ENCODE peak calls at places on chromosomes 11 and 22, in four cellular contexts. L, T, B and N are unnamed samples.

GRCh38 chr11:34180045-34180813 is 74.8 kb downstream of the NAT10 start:
- DNase-seq in B (no peak), T (no peak), L (no peak), N (no peak)

GRCh38 chr11:40202569-40202968 is 1256.9 kb downstream of the LRRC4C start:
- DNase-seq in B (no peak), T (no peak), L (no peak), N (no peak)

GRCh38 chr11:45021692-45022130 is 71.0 kb upstream of the TP53I11 start:
- DNase-seq in L (peak), T (peak), B (no peak), N (no peak)

GRCh38 chr11:9765320-9766101 is 101.6 kb downstream of the SWAP70 start:
- DNase-seq in T (peak), B (no peak), L (no peak), N (no peak)

GRCh38 chr11:118148877-118149276 is 3.7 kb downstream of the SCN4B start:
- DNase-seq in T (no peak), L (no peak), B (no peak), N (no peak)

GRCh38 chr11:112596324-112596723 is 335.7 kb upstream of the PLET1 start:
- DNase-seq in L (no peak), B (no peak), T (no peak), N (no peak)

GRCh38 chr11:87256694-87257340 is 219.1 kb downstream of the TMEM135 start:
- DNase-seq in B (no peak), L (no peak), T (peak), N (no peak)

GRCh38 chr22:36151006-36151595 is 9.5 kb downstream of the APOL3 start:
- DNase-seq in T (no peak), L (no peak), B (no peak), N (no peak)

GRCh38 chr11:69088676-69089146 is 40.0 kb downstream of the TPCN2 start:
- DNase-seq in L (peak), T (peak), B (peak), N (peak)

GRCh38 chr11:91104237-91104636 is 881.4 kb upstream of the CHORDC1 start:
- DNase-seq in T (peak), B (peak), L (no peak), N (no peak)

GRCh38 chr11:91097069-91097468 is 874.2 kb upstream of the CHORDC1 start:
- DNase-seq in T (no peak), B (no peak), L (no peak), N (no peak)

DNA sequence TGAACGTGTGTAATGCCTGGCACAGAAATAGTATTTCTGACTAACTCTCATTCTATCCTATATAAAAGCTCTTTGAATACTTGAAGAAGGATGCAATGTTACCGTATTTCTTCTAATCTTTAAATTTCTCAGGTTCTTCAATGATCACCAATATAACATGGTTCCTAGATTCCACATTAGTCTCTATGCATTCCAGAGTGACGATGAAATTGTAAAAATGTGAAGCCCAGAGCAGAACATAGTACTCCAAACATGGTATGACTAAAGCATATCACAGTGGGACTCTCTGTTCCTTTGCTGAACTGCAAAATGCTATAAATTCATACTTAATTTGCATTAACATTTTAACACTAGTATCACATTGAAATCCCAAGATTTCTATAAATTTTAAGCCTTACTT is 877.6 kb upstream of the CHORDC1 start:
- DNase-seq in L (no peak), T (peak), B (peak), N (no peak)
- H3K27ac ChIP-seq in L (no peak), T (no peak), B (no peak), N (no peak)

GRCh38 chr11:64881476-64881875 is 3.1 kb upstream of the EHD1 start:
- DNase-seq in L (no peak), T (no peak), B (no peak), N (no peak)

GRCh38 chr11:64882243-64882642 is 3.8 kb upstream of the EHD1 start:
- DNase-seq in B (no peak), T (no peak), L (no peak), N (no peak)

GRCh38 chr11:64883575-64883974 is 5.2 kb upstream of the EHD1 start:
- DNase-seq in L (no peak), T (no peak), B (no peak), N (no peak)

GRCh38 chr11:64885367-64886286 is 7.2 kb upstream of the EHD1 start:
- DNase-seq in T (peak), B (peak), L (no peak), N (no peak)

DNA sequence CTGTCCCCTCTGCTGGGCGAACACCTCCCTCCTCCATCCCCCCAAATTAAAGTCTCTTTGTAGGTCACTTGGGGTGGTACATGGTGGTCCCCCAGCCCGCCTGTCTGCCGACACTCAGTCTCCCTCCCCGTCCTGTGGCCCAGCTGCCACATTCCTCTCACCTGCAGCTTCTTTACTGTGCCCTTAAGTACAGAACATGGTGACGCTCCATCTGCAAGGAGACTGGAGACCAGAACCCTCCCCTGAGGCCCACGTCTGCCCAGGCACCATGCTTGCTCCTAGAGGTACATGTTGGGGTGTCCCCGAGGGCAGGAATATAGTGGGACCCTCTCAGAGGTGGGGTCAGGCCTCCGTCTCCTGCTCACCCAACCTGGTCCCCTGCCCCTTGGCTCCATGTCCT is 5.6 kb upstream of the EHD1 start:
- DNase-seq in L (no peak), B (no peak), T (no peak), N (no peak)
- H3K27ac ChIP-seq in L (peak), B (no peak), T (no peak), N (no peak)

GRCh38 chr22:41656515-41656914 is 32.2 kb downstream of the SNU13 start:
- DNase-seq in T (peak), B (no peak), L (no peak), N (no peak)
- H3K27ac ChIP-seq in T (peak), B (no peak), L (no peak), N (no peak)

DNA sequence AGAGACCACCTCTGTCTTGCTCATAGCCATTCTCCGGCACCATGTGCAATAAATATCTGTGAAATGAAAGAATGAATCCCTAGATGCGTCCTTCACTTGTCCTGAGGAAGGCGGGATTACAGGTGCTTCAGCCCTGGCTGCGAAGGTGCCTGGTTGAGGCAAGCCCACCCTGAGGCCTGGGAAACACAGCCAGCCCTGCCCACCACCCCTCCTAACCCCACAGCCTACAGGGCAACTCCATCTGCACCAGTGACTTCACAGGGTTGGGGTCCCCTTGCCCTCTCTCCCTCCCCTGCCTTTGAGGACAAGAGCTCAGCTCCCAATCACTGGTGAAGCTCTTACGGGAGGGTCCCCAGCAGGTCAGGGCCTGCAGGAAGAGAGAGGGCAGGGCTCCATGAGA is 17.5 kb upstream of the SCGB1A1 start:
- DNase-seq in L (no peak), B (no peak), T (no peak), N (no peak)
- H3K27ac ChIP-seq in L (peak), B (no peak), T (no peak), N (no peak)

DNA sequence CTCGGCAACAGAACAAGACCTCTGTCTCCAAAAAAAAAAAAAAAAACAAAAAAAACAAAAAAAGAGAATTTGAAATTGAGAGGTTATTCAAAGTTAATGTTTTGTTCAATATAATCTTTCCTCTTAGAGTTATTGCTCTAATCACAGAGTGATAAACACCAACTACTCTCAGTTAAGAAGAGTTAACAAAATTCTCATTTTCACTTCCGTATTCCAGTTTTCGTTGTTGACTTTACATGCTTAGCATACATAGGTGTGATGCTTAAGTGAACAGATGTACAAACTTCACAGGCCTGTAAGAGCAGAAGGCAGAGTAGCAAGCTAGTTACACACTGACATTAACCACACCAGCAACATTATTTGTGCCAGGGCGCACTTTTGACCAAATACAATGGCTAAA is 12.3 kb downstream of the EIF4ENIF1 start:
- DNase-seq in L (no peak), B (no peak), T (no peak), N (no peak)
- H3K27ac ChIP-seq in L (no peak), B (no peak), T (no peak), N (no peak)

GRCh38 chr11:7576671-7577225 is 62.9 kb downstream of the PPFIBP2 start:
- DNase-seq in B (no peak), L (no peak), T (peak), N (no peak)

GRCh38 chr11:7579226-7579825 is 65.5 kb downstream of the PPFIBP2 start:
- DNase-seq in B (no peak), L (no peak), T (peak), N (no peak)

GRCh38 chr11:7577226-7577882 is 63.6 kb downstream of the PPFIBP2 start:
- DNase-seq in T (no peak), B (no peak), L (no peak), N (no peak)

GRCh38 chr11:7578276-7578955 is 64.6 kb downstream of the PPFIBP2 start:
- DNase-seq in T (no peak), L (no peak), B (no peak), N (no peak)

DNA sequence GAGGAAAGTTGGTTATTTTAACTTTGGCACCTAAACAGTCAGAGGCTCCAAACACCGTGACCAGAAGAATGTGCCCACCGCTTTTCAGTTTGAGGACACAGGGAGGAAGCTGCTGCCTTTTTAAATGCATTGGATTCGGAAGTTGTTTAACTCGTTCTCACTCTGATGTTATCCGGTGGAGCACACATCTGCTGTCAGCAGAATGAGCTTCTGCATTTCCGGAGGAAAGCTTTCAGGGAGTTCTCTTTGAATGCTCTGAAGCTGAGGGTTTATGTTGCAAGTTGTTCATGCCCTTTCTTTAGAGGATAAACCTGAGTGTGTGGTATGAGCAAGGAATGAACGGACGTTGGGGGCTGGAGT is 64.1 kb downstream of the PPFIBP2 start:
- DNase-seq in B (peak), T (peak), L (no peak), N (no peak)
- H3K27ac ChIP-seq in B (no peak), T (peak), L (peak), N (no peak)

GRCh38 chr11:85967457-85967856 is 101.4 kb downstream of the PICALM start:
- DNase-seq in T (no peak), L (no peak), B (no peak), N (no peak)
- H3K27ac ChIP-seq in T (no peak), L (no peak), B (no peak), N (no peak)

GRCh38 chr11:72780291-72781062 is 13.4 kb downstream of the STARD10 start:
- DNase-seq in T (no peak), B (no peak), L (no peak), N (no peak)

GRCh38 chr11:72779495-72780128 is 14.2 kb downstream of the STARD10 start:
- DNase-seq in L (no peak), B (no peak), T (no peak), N (no peak)

GRCh38 chr11:72781313-72782080 is 12.3 kb downstream of the STARD10 start:
- DNase-seq in T (no peak), L (no peak), B (peak), N (no peak)

GRCh38 chr11:72782081-72782920 is 11.5 kb downstream of the STARD10 start:
- DNase-seq in B (no peak), L (no peak), T (no peak), N (no peak)

DNA sequence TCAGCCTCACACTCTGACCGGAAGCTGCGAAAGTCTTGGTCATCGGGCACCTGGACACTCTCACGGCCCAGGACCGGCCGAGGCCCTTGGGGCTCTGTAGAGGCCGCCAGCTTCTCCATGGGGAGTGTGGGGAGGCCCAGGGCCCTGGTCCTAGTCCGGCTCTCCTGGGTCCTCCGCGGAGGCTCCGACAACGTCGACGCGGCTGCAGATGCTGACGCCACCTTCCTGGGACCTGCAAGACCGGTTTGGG is 12.9 kb downstream of the STARD10 start:
- DNase-seq in L (no peak), T (no peak), B (peak), N (no peak)
- H3K27ac ChIP-seq in L (no peak), T (no peak), B (peak), N (no peak)

GRCh38 chr11:459511-460220 is 9.6 kb downstream of the PTDSS2 start:
- DNase-seq in B (no peak), T (no peak), L (no peak), N (no peak)

GRCh38 chr11:457071-457760 is 7.1 kb downstream of the PTDSS2 start:
- DNase-seq in L (no peak), B (no peak), T (no peak), N (no peak)

GRCh38 chr11:462107-462890 is 12.2 kb downstream of the PTDSS2 start:
- DNase-seq in L (no peak), T (no peak), B (no peak), N (no peak)

GRCh38 chr11:461626-462025 is 11.5 kb downstream of the PTDSS2 start:
- DNase-seq in T (no peak), L (no peak), B (no peak), N (no peak)

DNA sequence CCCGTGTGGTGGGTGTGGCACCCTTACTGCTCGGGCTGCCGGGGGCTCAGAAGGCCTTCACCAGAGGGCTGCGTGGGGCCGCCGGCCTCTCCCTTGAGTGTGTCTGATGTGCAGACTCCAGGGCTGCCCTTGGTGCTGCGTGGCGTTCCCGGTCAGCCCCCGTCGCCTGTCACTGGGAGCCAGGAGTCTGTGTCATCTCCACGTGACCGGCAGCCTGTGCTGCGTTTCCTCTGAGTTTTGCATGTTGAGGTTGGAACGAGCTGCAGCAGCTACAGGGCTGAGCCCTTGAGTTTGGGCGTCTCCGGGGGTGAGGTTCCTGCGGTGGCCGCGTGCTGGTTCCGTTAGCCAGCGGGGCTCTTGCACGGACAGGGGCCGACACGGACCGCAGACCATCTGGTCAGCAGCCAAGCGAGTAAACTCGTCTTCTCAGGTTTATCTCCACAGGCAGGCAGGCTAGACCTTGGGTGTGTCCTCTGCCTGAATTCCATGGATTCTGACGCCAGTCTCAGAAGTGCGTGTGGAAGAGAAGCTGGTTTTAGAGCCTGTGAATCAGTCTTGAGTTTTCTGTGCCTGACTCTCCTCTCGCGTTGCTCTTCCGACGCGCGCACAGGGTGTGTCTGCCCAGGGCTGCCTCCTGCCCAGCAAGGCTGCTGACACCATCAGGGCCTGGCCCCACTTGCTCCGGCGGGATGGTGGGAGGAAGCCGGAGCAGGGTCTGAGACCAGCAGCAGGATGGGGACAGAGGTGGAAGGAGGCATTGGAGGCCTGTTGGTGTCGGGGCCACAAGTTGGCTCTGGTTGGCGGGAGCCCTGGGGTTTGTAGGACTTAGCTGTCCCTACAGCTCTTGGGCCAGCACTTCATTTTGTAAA is 10.5 kb downstream of the PTDSS2 start:
- DNase-seq in T (no peak), L (no peak), B (no peak), N (no peak)
- H3K27ac ChIP-seq in T (no peak), L (no peak), B (no peak), N (no peak)